ENCODE peak calls at places on chromosomes 2 and 18, in five cellular contexts. J is lower lobe of right lung, Y is transverse colon, N is A549, W is foreskin fibroblast. O is an unnamed sample.

GRCh38 chr2:127387655-127388422 is at the start of gene MAP3K2:
- DNase-seq in Y (peak), J (peak), N (peak), W (peak), O (peak)

GRCh38 chr2:47034973-47035609 is 119.5 kb upstream of the MCFD2 start:
- DNase-seq in N (no peak), J (peak), Y (peak), W (no peak), O (no peak)

GRCh38 chr2:32727157-32727556 is 99.3 kb downstream of the TTC27 start:
- DNase-seq in Y (no peak), J (no peak), N (no peak), W (no peak), O (no peak)

GRCh38 chr2:227497158-227497557 is 25.2 kb downstream of the AGFG1 start:
- DNase-seq in Y (no peak), N (no peak), J (no peak), W (no peak), O (no peak)

GRCh38 chr2:212863185-212863588 is 288.2 kb downstream of the IKZF2 start:
- DNase-seq in W (peak), J (peak), Y (peak), N (peak), O (peak)

GRCh38 chr2:240981273-240981672 is 17.1 kb upstream of the SNED1 start:
- DNase-seq in Y (no peak), W (peak), N (no peak), J (no peak), O (no peak)

GRCh38 chr2:223930002-223930976 is 14.8 kb downstream of the WDFY1 start:
- DNase-seq in W (no peak), J (peak), Y (peak), N (peak), O (no peak)

GRCh38 chr2:240704651-240705050 is 13.0 kb downstream of the AQP12A start:
- DNase-seq in N (no peak), J (no peak), W (no peak), Y (no peak), O (no peak)

GRCh38 chr2:11533278-11534077 is at the start of gene GREB1:
- DNase-seq in W (peak), N (no peak), Y (no peak), J (no peak), O (no peak)

GRCh38 chr2:10773841-10774341 is 38.7 kb downstream of the PDIA6 start:
- DNase-seq in Y (no peak), N (no peak), J (no peak), W (no peak), O (no peak)

GRCh38 chr18:12637901-12638633 is 19.8 kb downstream of the SPIRE1 start:
- DNase-seq in Y (no peak), W (peak), J (no peak), N (peak), O (no peak)

GRCh38 chr2:128196026-128196822 is 105.2 kb downstream of the UGGT1 start:
- DNase-seq in Y (peak), W (peak), J (no peak), N (no peak), O (no peak)

GRCh38 chr2:178193496-178193822 is 853 bp upstream of the OSBPL6 start:
- DNase-seq in N (peak), W (no peak), J (no peak), Y (no peak), O (peak)

GRCh38 chr2:237682901-237683670 is 55.7 kb downstream of the LRRFIP1 start:
- DNase-seq in J (peak), Y (peak), N (no peak), W (no peak), O (no peak)

GRCh38 chr2:152782171-152782570 is 63.8 kb downstream of the ARL6IP6 start:
- DNase-seq in W (no peak), J (no peak), Y (peak), N (no peak), O (peak)

GRCh38 chr2:206250041-206250897 is 24.2 kb upstream of the ZDBF2 start:
- DNase-seq in N (peak), Y (no peak), W (peak), J (no peak), O (no peak)
- TF ChIP-seq CTCF in N (peak), Y (no peak), W (peak), J (no peak), O (no peak)

GRCh38 chr18:75365837-75366236 is 61.7 kb downstream of the SMIM21 start:
- DNase-seq in J (no peak), W (no peak), Y (no peak), N (no peak), O (no peak)

GRCh38 chr18:75364512-75364911 is 63.0 kb downstream of the SMIM21 start:
- DNase-seq in N (peak), J (no peak), Y (no peak), W (no peak), O (no peak)

GRCh38 chr18:75363446-75364225 is 63.9 kb downstream of the SMIM21 start:
- DNase-seq in Y (no peak), W (no peak), N (no peak), J (no peak), O (no peak)

GRCh38 chr18:75362435-75362834 is 65.1 kb downstream of the SMIM21 start:
- DNase-seq in J (no peak), Y (no peak), N (no peak), W (no peak), O (no peak)

GRCh38 chr18:75365230-75365629 is 62.3 kb downstream of the SMIM21 start:
- DNase-seq in W (no peak), J (no peak), N (no peak), Y (no peak), O (no peak)
- H3K4me3 ChIP-seq in W (no peak), J (no peak), N (no peak), Y (no peak), O (no peak)

GRCh38 chr2:35347561-35347960 is 1008.0 kb upstream of the CRIM1 start:
- DNase-seq in J (no peak), W (no peak), N (no peak), Y (no peak), O (no peak)

GRCh38 chr2:35337922-35338321 is 1017.7 kb upstream of the CRIM1 start:
- DNase-seq in N (no peak), Y (no peak), J (no peak), W (no peak), O (no peak)

DNA sequence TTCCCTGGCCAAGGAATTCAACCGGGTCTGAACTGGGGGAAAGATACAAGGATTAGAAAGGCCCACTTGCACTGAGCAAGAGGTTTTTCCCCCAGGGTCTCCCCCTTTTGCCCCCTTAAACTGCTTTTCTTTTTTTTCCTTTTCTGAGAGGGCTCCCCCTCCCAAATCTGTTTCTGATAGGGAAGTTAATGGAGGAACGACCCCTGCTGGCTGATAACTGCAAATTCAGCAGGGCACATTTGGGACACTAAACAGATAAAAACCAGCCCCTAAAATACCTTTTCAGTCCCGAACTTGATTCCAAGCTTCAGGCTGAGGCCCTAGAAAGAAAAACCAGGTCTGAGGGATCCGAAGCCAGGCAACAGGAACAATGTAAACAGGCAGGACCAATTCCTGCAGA is 1012.4 kb upstream of the CRIM1 start:
- DNase-seq in W (no peak), Y (no peak), N (peak), J (no peak), O (no peak)
- TF ChIP-seq CTCF in W (no peak), Y (no peak), N (peak), J (no peak), O (peak)

GRCh38 chr2:95306306-95306895 is 9.3 kb downstream of the KCNIP3 start:
- DNase-seq in J (no peak), N (no peak), Y (no peak), W (no peak), O (no peak)

GRCh38 chr2:95308426-95308990 is 11.4 kb downstream of the KCNIP3 start:
- DNase-seq in W (no peak), J (no peak), N (no peak), Y (no peak), O (no peak)

GRCh38 chr2:95305341-95306058 is 8.4 kb downstream of the KCNIP3 start:
- DNase-seq in Y (peak), J (no peak), W (no peak), N (no peak), O (peak)

GRCh38 chr2:95307878-95308277 is 10.7 kb downstream of the KCNIP3 start:
- DNase-seq in Y (no peak), W (no peak), J (no peak), N (no peak), O (no peak)

DNA sequence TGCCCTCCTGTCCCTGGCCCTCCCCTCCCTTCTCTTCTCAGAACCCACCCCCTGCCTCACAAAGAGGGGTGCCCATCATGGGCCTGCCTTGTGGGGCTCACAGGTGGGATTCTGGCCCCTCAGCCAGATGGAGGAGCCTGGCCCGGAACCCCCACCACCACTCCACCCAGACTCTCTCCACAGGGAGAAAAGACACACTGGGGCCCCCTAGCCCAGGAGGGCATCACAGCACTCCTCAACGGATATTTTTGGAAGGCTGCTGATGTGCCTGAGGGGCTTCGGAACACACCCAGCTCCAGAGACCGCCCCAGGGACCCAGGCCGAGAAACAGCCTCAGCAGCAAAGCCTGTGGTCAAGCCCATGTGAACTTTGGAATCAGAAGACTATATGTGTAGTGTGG is 9.9 kb downstream of the KCNIP3 start:
- DNase-seq in W (no peak), J (no peak), Y (no peak), N (no peak), O (no peak)
- H3K4me3 ChIP-seq in W (no peak), J (no peak), Y (no peak), N (no peak), O (no peak)

DNA sequence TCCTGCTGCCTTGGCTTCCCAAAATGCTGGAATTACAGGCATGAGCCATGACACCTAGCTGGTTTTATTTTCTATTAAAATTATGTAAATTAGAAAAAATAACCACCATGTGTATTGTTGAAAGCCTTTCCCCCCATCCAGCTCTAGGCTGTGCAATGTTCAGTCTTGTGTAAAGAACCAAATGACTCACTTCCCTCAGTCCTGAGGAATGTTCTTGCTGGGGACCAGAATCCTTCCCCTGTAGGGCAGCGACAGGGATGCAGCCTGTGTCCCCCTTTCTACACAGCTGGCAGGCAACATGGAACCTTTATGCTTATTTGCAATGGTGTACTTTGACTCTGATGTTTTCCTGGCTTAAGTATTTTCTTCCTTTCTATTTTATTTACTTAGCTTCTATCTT is 29.4 kb downstream of the AOX1 start:
- DNase-seq in Y (no peak), N (peak), J (no peak), W (peak), O (no peak)
- TF ChIP-seq CTCF in Y (no peak), N (no peak), J (no peak), W (no peak), O (no peak)